ENCODE peak calls at places on chromosome 4, in ten cellular contexts. One of them, this sample, is unnamed.

GRCh38 chr4:119209077-119209476 is 3.4 kb upstream of the USP53 start:
- DNase-seq in D721Med: no peak
- DNase-seq in OCI-LY7: no peak
- DNase-seq in coronary artery: no peak
- DNase-seq in left ventricle myocardium inferior: no peak
- DNase-seq in body of pancreas: no peak
- DNase-seq in H1: no peak
- DNase-seq in neural progenitor cell: no peak
- DNase-seq in transverse colon: no peak
- DNase-seq in progenitor cell of endocrine pancreas: no peak
- DNase-seq in this sample: peak; percentile 79

GRCh38 chr4:177282284-177282683 is 27.4 kb upstream of the NEIL3 start:
- DNase-seq in D721Med: no peak
- DNase-seq in OCI-LY7: no peak
- DNase-seq in coronary artery: no peak
- DNase-seq in left ventricle myocardium inferior: no peak
- DNase-seq in body of pancreas: no peak
- DNase-seq in H1: no peak
- DNase-seq in neural progenitor cell: no peak
- DNase-seq in transverse colon: no peak
- DNase-seq in progenitor cell of endocrine pancreas: no peak
- DNase-seq in this sample: no peak

GRCh38 chr4:183987987-183988392 is 82.9 kb downstream of the STOX2 start:
- DNase-seq in D721Med: no peak
- DNase-seq in OCI-LY7: no peak
- DNase-seq in coronary artery: peak; percentile 86
- DNase-seq in left ventricle myocardium inferior: peak; percentile 58
- DNase-seq in body of pancreas: peak; percentile 55
- DNase-seq in H1: no peak
- DNase-seq in neural progenitor cell: peak; percentile 86
- DNase-seq in transverse colon: peak; percentile 61
- DNase-seq in progenitor cell of endocrine pancreas: no peak
- DNase-seq in this sample: no peak

GRCh38 chr4:123232439-123232838 is 164.2 kb upstream of the SPRY1 start:
- DNase-seq in D721Med: no peak
- DNase-seq in OCI-LY7: no peak
- DNase-seq in coronary artery: no peak
- DNase-seq in left ventricle myocardium inferior: no peak
- DNase-seq in body of pancreas: no peak
- DNase-seq in H1: no peak
- DNase-seq in neural progenitor cell: no peak
- DNase-seq in transverse colon: no peak
- DNase-seq in progenitor cell of endocrine pancreas: no peak
- DNase-seq in this sample: no peak

GRCh38 chr4:84511703-84512102 is 12.6 kb upstream of the NKX6-1 start:
- DNase-seq in D721Med: no peak
- DNase-seq in OCI-LY7: no peak
- DNase-seq in coronary artery: no peak
- DNase-seq in left ventricle myocardium inferior: no peak
- DNase-seq in body of pancreas: no peak
- DNase-seq in H1: no peak
- DNase-seq in neural progenitor cell: no peak
- DNase-seq in transverse colon: no peak
- DNase-seq in progenitor cell of endocrine pancreas: no peak
- DNase-seq in this sample: no peak

GRCh38 chr4:62482355-62482754 is 1282.2 kb downstream of the ADGRL3 start:
- DNase-seq in D721Med: no peak
- DNase-seq in OCI-LY7: no peak
- DNase-seq in coronary artery: no peak
- DNase-seq in left ventricle myocardium inferior: no peak
- DNase-seq in body of pancreas: no peak
- DNase-seq in H1: no peak
- DNase-seq in neural progenitor cell: no peak
- DNase-seq in transverse colon: no peak
- DNase-seq in progenitor cell of endocrine pancreas: no peak
- DNase-seq in this sample: no peak

GRCh38 chr4:26033389-26033788 is 119.4 kb downstream of the SMIM20 start:
- DNase-seq in D721Med: no peak
- DNase-seq in OCI-LY7: no peak
- DNase-seq in coronary artery: no peak
- DNase-seq in left ventricle myocardium inferior: no peak
- DNase-seq in body of pancreas: no peak
- DNase-seq in H1: no peak
- DNase-seq in neural progenitor cell: no peak
- DNase-seq in transverse colon: no peak
- DNase-seq in progenitor cell of endocrine pancreas: no peak
- DNase-seq in this sample: no peak

GRCh38 chr4:29423836-29424721 is 1296.1 kb upstream of the PCDH7 start:
- DNase-seq in D721Med: no peak
- DNase-seq in OCI-LY7: no peak
- DNase-seq in coronary artery: no peak
- DNase-seq in left ventricle myocardium inferior: no peak
- DNase-seq in body of pancreas: no peak
- DNase-seq in H1: no peak
- DNase-seq in neural progenitor cell: no peak
- DNase-seq in transverse colon: no peak
- DNase-seq in progenitor cell of endocrine pancreas: no peak
- DNase-seq in this sample: no peak

GRCh38 chr4:29553842-29554241 is 1166.3 kb upstream of the PCDH7 start:
- DNase-seq in D721Med: no peak
- DNase-seq in OCI-LY7: no peak
- DNase-seq in coronary artery: no peak
- DNase-seq in left ventricle myocardium inferior: no peak
- DNase-seq in body of pancreas: no peak
- DNase-seq in H1: no peak
- DNase-seq in neural progenitor cell: no peak
- DNase-seq in transverse colon: no peak
- DNase-seq in progenitor cell of endocrine pancreas: no peak
- DNase-seq in this sample: no peak

GRCh38 chr4:101967697-101968346 is 177.3 kb downstream of the BANK1 start:
- DNase-seq in D721Med: no peak
- DNase-seq in OCI-LY7: no peak
- DNase-seq in coronary artery: no peak
- DNase-seq in left ventricle myocardium inferior: no peak
- DNase-seq in body of pancreas: no peak
- DNase-seq in H1: no peak
- DNase-seq in neural progenitor cell: no peak
- DNase-seq in transverse colon: no peak
- DNase-seq in progenitor cell of endocrine pancreas: no peak
- DNase-seq in this sample: no peak

GRCh38 chr4:116118216-116118615 is 967.2 kb downstream of the TRAM1L1 start:
- DNase-seq in D721Med: no peak
- DNase-seq in OCI-LY7: no peak
- DNase-seq in coronary artery: no peak
- DNase-seq in left ventricle myocardium inferior: no peak
- DNase-seq in body of pancreas: no peak
- DNase-seq in H1: no peak
- DNase-seq in neural progenitor cell: no peak
- DNase-seq in transverse colon: no peak
- DNase-seq in progenitor cell of endocrine pancreas: no peak
- DNase-seq in this sample: no peak

GRCh38 chr4:11710484-11710883 is 281.8 kb upstream of the HS3ST1 start:
- DNase-seq in D721Med: no peak
- DNase-seq in OCI-LY7: no peak
- DNase-seq in coronary artery: no peak
- DNase-seq in left ventricle myocardium inferior: no peak
- DNase-seq in body of pancreas: no peak
- DNase-seq in H1: no peak
- DNase-seq in neural progenitor cell: no peak
- DNase-seq in transverse colon: no peak
- DNase-seq in progenitor cell of endocrine pancreas: no peak
- DNase-seq in this sample: no peak

GRCh38 chr4:8079031-8079885 is 79.4 kb downstream of the ABLIM2 start:
- DNase-seq in D721Med: no peak
- DNase-seq in OCI-LY7: no peak
- DNase-seq in coronary artery: no peak
- DNase-seq in left ventricle myocardium inferior: no peak
- DNase-seq in body of pancreas: no peak
- DNase-seq in H1: no peak
- DNase-seq in neural progenitor cell: no peak
- DNase-seq in transverse colon: peak; percentile 72
- DNase-seq in progenitor cell of endocrine pancreas: no peak
- DNase-seq in this sample: no peak

GRCh38 chr4:159227984-159228383 is 125.1 kb downstream of the RAPGEF2 start:
- DNase-seq in D721Med: no peak
- DNase-seq in OCI-LY7: no peak
- DNase-seq in coronary artery: peak; percentile 79
- DNase-seq in left ventricle myocardium inferior: peak; percentile 80
- DNase-seq in body of pancreas: peak; percentile 78
- DNase-seq in H1: peak; percentile 39
- DNase-seq in neural progenitor cell: peak; percentile 63
- DNase-seq in transverse colon: peak; percentile 63
- DNase-seq in progenitor cell of endocrine pancreas: peak; percentile 14
- DNase-seq in this sample: no peak

DNA sequence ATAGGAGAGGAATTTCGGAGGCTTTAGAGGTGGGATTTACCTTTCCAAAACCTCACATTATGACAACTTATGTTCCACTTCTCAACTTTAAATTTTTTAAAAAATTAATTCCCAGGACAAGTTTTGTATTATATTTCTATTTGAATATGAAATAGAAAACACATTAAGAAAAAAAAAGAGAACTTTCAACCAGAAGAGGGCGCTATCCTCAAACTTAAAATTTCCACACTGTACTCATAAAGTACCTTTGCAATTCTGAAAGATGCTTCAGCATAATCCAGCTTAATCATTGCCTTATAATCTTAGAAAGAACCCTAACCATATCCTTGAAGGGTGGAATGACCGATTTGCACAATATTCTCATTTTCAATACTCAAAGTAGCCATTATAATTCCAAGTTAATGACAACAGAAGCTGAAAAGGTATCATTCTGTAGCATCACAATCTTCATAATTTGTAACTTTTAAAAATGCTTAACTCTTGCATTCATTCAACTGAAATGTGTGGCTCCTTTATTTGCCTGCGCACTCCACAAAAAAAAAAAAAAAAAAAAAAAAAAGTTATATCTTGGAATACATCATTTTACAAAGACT is 158.0 kb downstream of the KCNIP4 start:
- DNase-seq in D721Med: no peak
- DNase-seq in OCI-LY7: peak; percentile 20
- DNase-seq in coronary artery: no peak
- DNase-seq in left ventricle myocardium inferior: no peak
- DNase-seq in body of pancreas: no peak
- DNase-seq in H1: no peak
- DNase-seq in neural progenitor cell: peak; percentile 10
- DNase-seq in transverse colon: no peak
- DNase-seq in progenitor cell of endocrine pancreas: no peak
- DNase-seq in this sample: no peak
- TF ChIP-seq CTCF in D721Med: peak; percentile 58
- TF ChIP-seq CTCF in OCI-LY7: peak; percentile 87
- TF ChIP-seq CTCF in coronary artery: no peak
- TF ChIP-seq CTCF in left ventricle myocardium inferior: peak; percentile 56
- TF ChIP-seq CTCF in body of pancreas: peak; percentile 40
- TF ChIP-seq CTCF in H1: no peak
- TF ChIP-seq CTCF in neural progenitor cell: peak; percentile 79
- TF ChIP-seq CTCF in transverse colon: peak; percentile 49
- TF ChIP-seq CTCF in progenitor cell of endocrine pancreas: peak; percentile 78
- TF ChIP-seq CTCF in this sample: peak; percentile 66

DNA sequence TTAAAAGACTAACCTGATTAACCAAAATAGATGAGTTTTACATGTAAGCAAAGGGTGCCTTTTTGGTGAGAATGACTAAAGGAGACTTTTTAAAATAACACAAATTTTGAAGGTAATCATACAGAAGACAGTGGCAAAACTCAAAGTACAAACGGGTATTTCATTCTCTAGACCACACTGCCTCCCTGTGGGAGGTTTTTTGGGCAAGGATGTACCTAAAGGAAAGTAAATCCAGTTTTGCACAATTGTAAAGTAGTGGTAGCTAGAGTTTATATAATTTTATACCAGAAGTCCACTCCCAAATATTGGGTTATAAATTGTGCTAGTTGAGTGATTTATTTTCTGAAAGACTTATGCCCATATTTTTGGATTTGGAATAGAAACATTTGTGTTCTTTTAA is 201.0 kb downstream of the PAPSS1 start:
- DNase-seq in D721Med: no peak
- DNase-seq in OCI-LY7: peak; percentile 1
- DNase-seq in coronary artery: no peak
- DNase-seq in left ventricle myocardium inferior: no peak
- DNase-seq in body of pancreas: no peak
- DNase-seq in H1: no peak
- DNase-seq in neural progenitor cell: peak; percentile 47
- DNase-seq in transverse colon: peak; percentile 15
- DNase-seq in progenitor cell of endocrine pancreas: peak; percentile 10
- DNase-seq in this sample: peak; percentile 13
- TF ChIP-seq CTCF in D721Med: peak; percentile 49
- TF ChIP-seq CTCF in OCI-LY7: peak; percentile 48
- TF ChIP-seq CTCF in coronary artery: no peak
- TF ChIP-seq CTCF in left ventricle myocardium inferior: no peak
- TF ChIP-seq CTCF in body of pancreas: peak; percentile 14
- TF ChIP-seq CTCF in H1: no peak
- TF ChIP-seq CTCF in neural progenitor cell: peak; percentile 67
- TF ChIP-seq CTCF in transverse colon: peak; percentile 44
- TF ChIP-seq CTCF in progenitor cell of endocrine pancreas: peak; percentile 80
- TF ChIP-seq CTCF in this sample: no peak

DNA sequence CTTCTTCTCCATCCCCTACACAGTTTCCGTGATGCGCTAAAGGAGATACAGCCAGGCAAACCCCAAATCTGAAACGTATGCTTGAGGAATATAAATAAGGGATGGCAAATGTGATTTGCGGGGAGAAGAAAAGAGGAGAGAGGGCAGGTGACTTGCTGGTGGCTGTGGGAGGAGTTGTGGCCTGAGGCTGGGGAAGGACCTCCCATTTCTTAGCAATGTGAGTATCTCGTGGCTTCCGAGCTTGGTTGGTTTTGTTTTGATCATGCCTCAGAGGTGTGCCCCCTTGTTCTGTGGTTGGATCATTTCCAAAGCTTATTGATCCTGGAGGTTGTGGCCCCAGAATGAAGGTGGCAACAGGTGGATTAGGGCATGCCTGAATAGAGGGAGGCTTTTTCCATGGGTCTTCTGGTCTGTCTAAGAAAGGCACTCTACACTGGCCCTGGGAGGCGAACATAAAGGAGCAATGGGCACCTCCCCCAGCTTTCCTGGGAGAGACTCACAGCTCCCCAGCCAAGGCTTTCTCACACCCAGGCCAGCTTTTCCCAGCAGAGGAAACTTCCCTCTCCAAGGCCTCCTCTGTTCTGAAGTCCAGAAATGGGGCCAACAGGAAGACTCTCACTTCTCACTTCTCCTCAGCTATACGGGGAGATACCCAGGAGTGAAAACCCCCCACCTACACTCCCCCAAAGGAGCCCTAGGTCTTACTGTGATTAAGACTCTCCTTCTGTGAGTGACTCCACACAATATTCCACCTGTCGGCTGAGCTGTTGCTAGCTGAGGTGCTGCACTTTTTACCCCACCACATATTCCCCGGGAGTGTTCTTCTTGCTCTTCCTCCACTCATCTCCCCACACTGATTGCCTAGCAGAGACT is 40.0 kb downstream of the C4orf51 start:
- DNase-seq in D721Med: no peak
- DNase-seq in OCI-LY7: no peak
- DNase-seq in coronary artery: no peak
- DNase-seq in left ventricle myocardium inferior: no peak
- DNase-seq in body of pancreas: no peak
- DNase-seq in H1: no peak
- DNase-seq in neural progenitor cell: no peak
- DNase-seq in transverse colon: no peak
- DNase-seq in progenitor cell of endocrine pancreas: no peak
- DNase-seq in this sample: peak; percentile 72
- TF ChIP-seq CTCF in D721Med: no peak
- TF ChIP-seq CTCF in OCI-LY7: no peak
- TF ChIP-seq CTCF in coronary artery: no peak
- TF ChIP-seq CTCF in left ventricle myocardium inferior: no peak
- TF ChIP-seq CTCF in body of pancreas: no peak
- TF ChIP-seq CTCF in H1: no peak
- TF ChIP-seq CTCF in neural progenitor cell: no peak
- TF ChIP-seq CTCF in transverse colon: no peak
- TF ChIP-seq CTCF in progenitor cell of endocrine pancreas: no peak
- TF ChIP-seq CTCF in this sample: no peak

GRCh38 chr4:152540293-152540674 is 4.4 kb upstream of the FBXW7 start:
- DNase-seq in D721Med: no peak
- DNase-seq in OCI-LY7: no peak
- DNase-seq in coronary artery: no peak
- DNase-seq in left ventricle myocardium inferior: no peak
- DNase-seq in body of pancreas: no peak
- DNase-seq in H1: no peak
- DNase-seq in neural progenitor cell: peak; percentile 78
- DNase-seq in transverse colon: no peak
- DNase-seq in progenitor cell of endocrine pancreas: no peak
- DNase-seq in this sample: no peak
- TF ChIP-seq CTCF in D721Med: no peak
- TF ChIP-seq CTCF in OCI-LY7: no peak
- TF ChIP-seq CTCF in coronary artery: no peak
- TF ChIP-seq CTCF in left ventricle myocardium inferior: no peak
- TF ChIP-seq CTCF in body of pancreas: no peak
- TF ChIP-seq CTCF in H1: peak; percentile 43
- TF ChIP-seq CTCF in neural progenitor cell: peak; percentile 46
- TF ChIP-seq CTCF in transverse colon: no peak
- TF ChIP-seq CTCF in progenitor cell of endocrine pancreas: no peak
- TF ChIP-seq CTCF in this sample: no peak

This sample was measured in activated CD8-positive, alpha-beta T cell treated with anti-CD3 and anti-CD28 coated beads for 36 hours.